ENCODE peak calls at places on chromosome 3, in nine cellular contexts. S is coronary artery, M is CMK, R is naive B cell, O is H4, E is GM04503, V is tibial nerve, C is NCI-H1092, L is retinal pigment epithelial cell. A is an unnamed sample.
A peak's percentile ranks its signal among the peaks of the same experiment; 100 is the strongest.

GRCh38 chr3:10706156-10707088 is 109.6 kb upstream of the SLC6A11 start:
- DNase-seq in E (no peak), C (no peak), M (no peak), R (no peak), S (no peak), V (no peak), O (no peak), L (no peak), A (peak; percentile 29)

GRCh38 chr3:86961297-86961696 is 29.7 kb downstream of the VGLL3 start:
- DNase-seq in M (no peak), R (no peak), S (no peak), O (no peak), C (no peak), V (no peak), L (no peak), E (no peak), A (no peak)

GRCh38 chr3:176867681-176868663 is 329.3 kb downstream of the TBL1XR1 start:
- DNase-seq in V (no peak), S (no peak), O (peak; percentile 26), C (peak; percentile 91), R (no peak), L (no peak), M (no peak), E (no peak), A (no peak)

GRCh38 chr3:186319988-186320387 is 42.0 kb downstream of the DGKG start:
- DNase-seq in V (no peak), E (no peak), S (no peak), R (no peak), L (no peak), O (no peak), C (no peak), M (no peak), A (no peak)

GRCh38 chr3:52722491-52722890 is 16.6 kb downstream of the SPCS1 start:
- DNase-seq in S (no peak), L (no peak), C (no peak), M (no peak), E (no peak), R (no peak), O (no peak), V (no peak), A (no peak)

GRCh38 chr3:51622868-51623267 is 48.2 kb upstream of the TEX264 start:
- DNase-seq in L (no peak), S (no peak), E (peak; percentile 27), C (peak; percentile 51), O (no peak), V (no peak), M (no peak), R (no peak), A (no peak)

GRCh38 chr3:24645047-24645446 is 150.4 kb upstream of the THRB start:
- DNase-seq in S (no peak), M (no peak), V (no peak), R (no peak), E (no peak), L (no peak), C (no peak), O (no peak), A (no peak)

GRCh38 chr3:9147215-9147895 is 102.1 kb downstream of the SRGAP3 start:
- DNase-seq in R (no peak), S (no peak), O (no peak), V (no peak), E (no peak), L (no peak), C (no peak), M (no peak), A (no peak)

GRCh38 chr3:100810671-100811070 is 101.4 kb downstream of the TFG start:
- DNase-seq in V (no peak), M (no peak), S (no peak), E (peak; percentile 79), O (no peak), L (no peak), R (no peak), C (no peak), A (no peak)

GRCh38 chr3:106862067-106862466 is 515.2 kb upstream of the CCDC54 start:
- DNase-seq in S (no peak), O (no peak), R (no peak), E (no peak), V (no peak), L (no peak), M (no peak), C (no peak), A (peak; percentile 59)

GRCh38 chr3:124567168-124567567 is 163.1 kb upstream of the UMPS start:
- DNase-seq in L (no peak), C (no peak), R (no peak), S (no peak), V (no peak), E (no peak), M (no peak), O (no peak), A (no peak)

GRCh38 chr3:186974824-186975281 is 44.5 kb downstream of the ST6GAL1 start:
- DNase-seq in R (no peak), E (no peak), S (no peak), L (no peak), M (no peak), V (no peak), O (no peak), C (no peak), A (no peak)

A was measured in Daoy.